ENCODE peak calls at places on chromosomes 12 and 14, in six cellular contexts. One of them, this sample, is unnamed. For H3K4me1, the result is how much of the 10 kb centered on the place peaks cover.

GRCh38 chr14:102295301-102295700 is 9.7 kb downstream of the MOK start:
- DNase-seq in Peyer's patch: no peak
- DNase-seq in uterus: no peak
- DNase-seq in SK-N-SH: peak
- DNase-seq in heart right ventricle: no peak
- DNase-seq in A673: peak
- DNase-seq in this sample: no peak

GRCh38 chr12:24228980-24229730 is 279.7 kb upstream of the SOX5 start:
- DNase-seq in uterus: no peak
- DNase-seq in SK-N-SH: no peak
- DNase-seq in A673: no peak
- DNase-seq in heart right ventricle: no peak
- DNase-seq in Peyer's patch: no peak
- DNase-seq in this sample: no peak

GRCh38 chr12:124497658-124498057 is 69.8 kb downstream of the NCOR2 start:
- DNase-seq in Peyer's patch: no peak
- DNase-seq in SK-N-SH: peak
- DNase-seq in A673: no peak
- DNase-seq in heart right ventricle: peak
- DNase-seq in uterus: peak
- DNase-seq in this sample: peak

GRCh38 chr12:104672096-104672445 is 215.3 kb downstream of the CHST11 start:
- DNase-seq in A673: no peak
- DNase-seq in heart right ventricle: no peak
- DNase-seq in Peyer's patch: no peak
- DNase-seq in SK-N-SH: no peak
- DNase-seq in uterus: no peak
- DNase-seq in this sample: no peak

GRCh38 chr12:118145798-118146156 is 9.9 kb downstream of the PEBP1 start:
- DNase-seq in SK-N-SH: no peak
- DNase-seq in Peyer's patch: no peak
- DNase-seq in heart right ventricle: no peak
- DNase-seq in A673: no peak
- DNase-seq in uterus: no peak
- DNase-seq in this sample: no peak

GRCh38 chr14:59161571-59162175 is 26.8 kb upstream of the DAAM1 start:
- DNase-seq in Peyer's patch: no peak
- DNase-seq in SK-N-SH: no peak
- DNase-seq in uterus: peak
- DNase-seq in A673: peak
- DNase-seq in heart right ventricle: no peak
- DNase-seq in this sample: no peak

GRCh38 chr12:131619106-131619642 is 91.7 kb upstream of the SFSWAP start:
- DNase-seq in SK-N-SH: no peak
- DNase-seq in heart right ventricle: no peak
- DNase-seq in Peyer's patch: no peak
- DNase-seq in A673: no peak
- DNase-seq in uterus: no peak
- DNase-seq in this sample: no peak

GRCh38 chr14:54686219-54686870 is 119.4 kb downstream of the SAMD4A start:
- DNase-seq in heart right ventricle: no peak
- DNase-seq in SK-N-SH: no peak
- DNase-seq in uterus: peak
- DNase-seq in Peyer's patch: no peak
- DNase-seq in A673: no peak
- DNase-seq in this sample: peak

GRCh38 chr12:111457577-111457976 is 51.9 kb downstream of the SH2B3 start:
- DNase-seq in Peyer's patch: no peak
- DNase-seq in A673: no peak
- DNase-seq in uterus: no peak
- DNase-seq in heart right ventricle: no peak
- DNase-seq in SK-N-SH: no peak
- DNase-seq in this sample: no peak

GRCh38 chr12:87227157-87227556 is 802.0 kb downstream of the C12orf50 start:
- DNase-seq in uterus: no peak
- DNase-seq in A673: no peak
- DNase-seq in Peyer's patch: no peak
- DNase-seq in SK-N-SH: no peak
- DNase-seq in heart right ventricle: no peak
- DNase-seq in this sample: no peak

GRCh38 chr12:51889216-51890134 is 1.6 kb downstream of the ANKRD33 start:
- DNase-seq in heart right ventricle: no peak
- DNase-seq in A673: no peak
- DNase-seq in Peyer's patch: peak
- DNase-seq in uterus: no peak
- DNase-seq in SK-N-SH: peak
- DNase-seq in this sample: no peak
- H3K4me1 ChIP-seq in heart right ventricle: under half
- H3K4me1 ChIP-seq in A673: under half
- H3K4me1 ChIP-seq in Peyer's patch: under half
- H3K4me1 ChIP-seq in uterus: under half
- H3K4me1 ChIP-seq in SK-N-SH: under half
- H3K4me1 ChIP-seq in this sample: under half

GRCh38 chr12:120721866-120722265 is 3.8 kb upstream of the ACADS start:
- DNase-seq in A673: no peak
- DNase-seq in SK-N-SH: peak
- DNase-seq in Peyer's patch: no peak
- DNase-seq in heart right ventricle: no peak
- DNase-seq in uterus: no peak
- DNase-seq in this sample: no peak
- H3K4me1 ChIP-seq in A673: under half
- H3K4me1 ChIP-seq in SK-N-SH: under half
- H3K4me1 ChIP-seq in Peyer's patch: under half
- H3K4me1 ChIP-seq in heart right ventricle: under half
- H3K4me1 ChIP-seq in uterus: under half
- H3K4me1 ChIP-seq in this sample: under half

GRCh38 chr12:32532951-32533350 is 133.6 kb downstream of the FGD4 start:
- DNase-seq in heart right ventricle: no peak
- DNase-seq in SK-N-SH: no peak
- DNase-seq in Peyer's patch: no peak
- DNase-seq in uterus: no peak
- DNase-seq in A673: no peak
- DNase-seq in this sample: no peak

GRCh38 chr12:32535260-32535999 is 136.1 kb downstream of the FGD4 start:
- DNase-seq in SK-N-SH: peak
- DNase-seq in heart right ventricle: peak
- DNase-seq in uterus: peak
- DNase-seq in Peyer's patch: peak
- DNase-seq in A673: peak
- DNase-seq in this sample: peak

GRCh38 chr12:32533971-32534590 is 134.7 kb downstream of the FGD4 start:
- DNase-seq in Peyer's patch: peak
- DNase-seq in uterus: peak
- DNase-seq in A673: peak
- DNase-seq in SK-N-SH: peak
- DNase-seq in heart right ventricle: no peak
- DNase-seq in this sample: peak

GRCh38 chr12:32536000-32536345 is 136.6 kb downstream of the FGD4 start:
- DNase-seq in A673: no peak
- DNase-seq in SK-N-SH: no peak
- DNase-seq in uterus: no peak
- DNase-seq in heart right ventricle: no peak
- DNase-seq in Peyer's patch: no peak
- DNase-seq in this sample: no peak

GRCh38 chr12:32534698-32535097 is 135.3 kb downstream of the FGD4 start:
- DNase-seq in uterus: no peak
- DNase-seq in heart right ventricle: no peak
- DNase-seq in Peyer's patch: no peak
- DNase-seq in SK-N-SH: no peak
- DNase-seq in A673: no peak
- DNase-seq in this sample: no peak
- H3K4me1 ChIP-seq in uterus: under half
- H3K4me1 ChIP-seq in heart right ventricle: half or more
- H3K4me1 ChIP-seq in Peyer's patch: under half
- H3K4me1 ChIP-seq in SK-N-SH: under half
- H3K4me1 ChIP-seq in A673: under half
- H3K4me1 ChIP-seq in this sample: under half

DNA sequence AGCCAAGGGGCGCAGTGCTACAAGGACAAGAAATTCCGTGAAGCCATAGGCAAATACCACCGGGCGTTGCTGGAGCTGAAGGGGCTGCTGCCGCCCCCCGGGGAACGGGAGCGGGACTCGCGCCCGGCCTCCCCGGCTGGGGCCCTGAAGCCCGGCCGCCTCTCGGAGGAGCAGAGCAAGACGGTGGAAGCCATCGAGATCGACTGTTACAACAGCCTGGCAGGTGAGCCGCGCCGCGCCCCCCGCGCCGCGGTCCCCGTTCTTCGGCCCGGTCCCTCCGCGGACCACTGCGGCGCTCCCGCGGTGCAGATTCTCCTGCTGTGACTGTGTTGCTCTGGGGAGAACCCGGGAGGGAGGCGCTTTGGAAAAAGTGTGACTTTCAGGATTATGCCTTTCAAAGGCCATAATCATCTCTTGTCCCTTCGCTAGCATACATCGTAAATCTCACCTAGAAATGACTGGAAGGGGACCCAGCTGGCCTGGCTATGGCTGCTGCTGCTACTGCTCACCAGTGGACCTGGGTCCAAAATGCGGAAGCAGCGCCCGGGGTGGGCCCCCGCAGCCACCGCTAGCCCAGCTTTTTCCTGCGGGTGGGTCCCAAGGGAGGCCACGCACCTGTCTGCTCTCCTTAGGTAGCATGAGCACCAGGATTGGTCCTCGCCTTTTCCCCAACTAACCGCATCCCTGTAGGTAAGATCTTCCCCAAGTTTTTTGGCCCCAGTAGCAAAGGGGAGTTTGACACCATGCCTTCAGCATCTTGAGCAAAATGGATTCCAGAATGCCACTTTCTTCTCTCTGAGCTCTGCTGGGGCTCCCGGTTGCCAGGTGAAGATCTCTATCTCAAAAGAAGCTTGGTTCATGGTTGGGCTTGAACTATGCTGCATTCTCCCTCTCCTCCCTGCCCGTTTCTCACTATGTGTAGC is 858 bp downstream of the TTC9 start:
- DNase-seq in A673: peak
- DNase-seq in uterus: no peak
- DNase-seq in Peyer's patch: peak
- DNase-seq in SK-N-SH: peak
- DNase-seq in heart right ventricle: no peak
- DNase-seq in this sample: peak
- H3K4me1 ChIP-seq in A673: under half
- H3K4me1 ChIP-seq in uterus: under half
- H3K4me1 ChIP-seq in Peyer's patch: under half
- H3K4me1 ChIP-seq in SK-N-SH: under half
- H3K4me1 ChIP-seq in heart right ventricle: under half
- H3K4me1 ChIP-seq in this sample: under half

GRCh38 chr12:22115711-22116110 is 69.7 kb downstream of the CMAS start:
- DNase-seq in SK-N-SH: no peak
- DNase-seq in Peyer's patch: no peak
- DNase-seq in uterus: no peak
- DNase-seq in heart right ventricle: no peak
- DNase-seq in A673: no peak
- DNase-seq in this sample: no peak

GRCh38 chr12:22121224-22121623 is 75.2 kb downstream of the CMAS start:
- DNase-seq in uterus: no peak
- DNase-seq in Peyer's patch: no peak
- DNase-seq in heart right ventricle: no peak
- DNase-seq in A673: no peak
- DNase-seq in SK-N-SH: no peak
- DNase-seq in this sample: no peak

GRCh38 chr12:22117551-22117950 is 71.5 kb downstream of the CMAS start:
- DNase-seq in A673: no peak
- DNase-seq in uterus: no peak
- DNase-seq in SK-N-SH: no peak
- DNase-seq in Peyer's patch: no peak
- DNase-seq in heart right ventricle: no peak
- DNase-seq in this sample: no peak

GRCh38 chr12:22116376-22116775 is 70.4 kb downstream of the CMAS start:
- DNase-seq in Peyer's patch: no peak
- DNase-seq in heart right ventricle: no peak
- DNase-seq in uterus: no peak
- DNase-seq in A673: no peak
- DNase-seq in SK-N-SH: no peak
- DNase-seq in this sample: no peak

GRCh38 chr12:22118206-22118605 is 72.2 kb downstream of the CMAS start:
- DNase-seq in uterus: no peak
- DNase-seq in Peyer's patch: no peak
- DNase-seq in heart right ventricle: no peak
- DNase-seq in SK-N-SH: no peak
- DNase-seq in A673: no peak
- DNase-seq in this sample: no peak
- H3K4me1 ChIP-seq in uterus: under half
- H3K4me1 ChIP-seq in Peyer's patch: under half
- H3K4me1 ChIP-seq in heart right ventricle: under half
- H3K4me1 ChIP-seq in SK-N-SH: under half
- H3K4me1 ChIP-seq in A673: under half
- H3K4me1 ChIP-seq in this sample: under half

DNA sequence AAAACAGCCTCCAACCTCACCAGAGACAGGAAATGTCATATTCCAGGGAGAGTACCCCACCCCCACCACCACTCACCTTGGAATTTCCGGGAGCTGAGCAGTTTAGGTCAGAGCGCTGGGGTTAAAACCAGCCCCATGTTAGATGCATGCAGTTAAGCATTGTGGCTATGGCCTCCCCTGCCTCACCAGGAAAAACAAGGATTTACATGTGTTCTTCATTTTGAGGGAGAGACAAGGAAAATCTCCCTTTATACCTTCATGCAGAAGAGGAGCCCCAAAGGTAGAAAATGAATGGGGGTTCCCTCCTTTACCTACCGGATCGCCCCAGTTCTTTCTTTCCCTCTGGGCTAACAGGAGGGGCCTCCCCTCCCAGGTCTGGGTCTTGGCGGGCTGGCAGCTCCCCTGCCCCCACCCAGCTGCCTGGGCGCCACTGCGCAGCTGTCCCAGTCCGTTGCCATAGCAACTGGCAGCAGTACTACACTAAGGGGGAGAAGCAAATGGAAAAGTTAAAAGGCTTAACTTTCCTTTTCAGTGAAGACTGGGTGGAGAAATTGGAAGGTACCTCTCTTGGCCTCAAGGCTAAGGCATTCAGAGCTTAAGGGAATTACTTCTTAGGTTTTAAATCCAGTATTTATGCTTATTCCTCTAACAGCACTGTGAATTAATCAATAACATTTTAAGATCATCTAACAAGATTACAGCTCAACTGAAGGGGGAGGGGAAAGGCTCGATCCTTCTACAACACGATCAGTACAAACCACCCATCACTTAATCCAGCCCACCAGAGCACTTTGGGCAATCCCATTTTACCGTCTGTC is 20.5 kb downstream of the CBX5 start:
- DNase-seq in uterus: peak
- DNase-seq in A673: peak
- DNase-seq in heart right ventricle: peak
- DNase-seq in Peyer's patch: peak
- DNase-seq in SK-N-SH: peak
- DNase-seq in this sample: peak
- H3K4me1 ChIP-seq in uterus: under half
- H3K4me1 ChIP-seq in A673: half or more
- H3K4me1 ChIP-seq in heart right ventricle: under half
- H3K4me1 ChIP-seq in Peyer's patch: under half
- H3K4me1 ChIP-seq in SK-N-SH: half or more
- H3K4me1 ChIP-seq in this sample: under half

GRCh38 chr14:68094158-68094557 is 274.6 kb downstream of the RAD51B start:
- DNase-seq in heart right ventricle: no peak
- DNase-seq in SK-N-SH: no peak
- DNase-seq in Peyer's patch: no peak
- DNase-seq in A673: no peak
- DNase-seq in uterus: no peak
- DNase-seq in this sample: no peak
- H3K4me1 ChIP-seq in heart right ventricle: under half
- H3K4me1 ChIP-seq in SK-N-SH: under half
- H3K4me1 ChIP-seq in Peyer's patch: under half
- H3K4me1 ChIP-seq in A673: under half
- H3K4me1 ChIP-seq in uterus: under half
- H3K4me1 ChIP-seq in this sample: under half

This sample was measured in aorta.